ENCODE peak calls at places on chromosomes 3 and 15, in nine cellular contexts. K is natural killer cell treated with Interleukin-12 subunit alpha and Interleukin-12 subunit beta and Interleukin-15 and Interleukin-18, amount 100 ng/mL, for 72 hours; F is aorta; U is T47D; T is neuronal stem cell; Q is NB4; R is NCI-H1092 treated with DMSO at 0.1 percent for 48 hours; W is glutamatergic neuron; H is nephron progenitor cell. A is an unnamed sample.

GRCh38 chr3:165502707-165503106 is 306.5 kb upstream of the SLITRK3 start:
- DNase-seq in K (no peak), F (no peak), U (no peak), T (no peak), Q (no peak), R (no peak), W (no peak), H (no peak), A (no peak)

GRCh38 chr15:72481015-72481659 is 7.0 kb downstream of the ARIH1 start:
- DNase-seq in K (no peak), F (no peak), U (no peak), T (no peak), Q (no peak), R (no peak), W (no peak), H (no peak), A (no peak)

GRCh38 chr3:156307704-156308103 is 187.3 kb downstream of the KCNAB1 start:
- DNase-seq in K (no peak), F (peak), U (no peak), T (no peak), Q (no peak), R (no peak), W (no peak), H (no peak), A (no peak)

GRCh38 chr15:64857421-64857820 is 15.7 kb downstream of the PLEKHO2 start:
- DNase-seq in K (no peak), F (peak), U (peak), T (no peak), Q (no peak), R (no peak), W (no peak), H (no peak), A (no peak)

GRCh38 chr15:94671845-94672524 is 440.6 kb downstream of the MCTP2 start:
- DNase-seq in K (no peak), F (no peak), U (no peak), T (peak), Q (no peak), R (peak), W (peak), H (peak), A (peak)

GRCh38 chr15:78716651-78717050 is 75.6 kb upstream of the CHRNB4 start:
- DNase-seq in K (no peak), F (no peak), U (no peak), T (no peak), Q (no peak), R (no peak), W (no peak), H (no peak), A (peak)

GRCh38 chr3:71128951-71129350 is 454.6 kb downstream of the FOXP1 start:
- DNase-seq in K (no peak), F (no peak), U (no peak), T (no peak), Q (no peak), R (no peak), W (no peak), H (no peak), A (no peak)

GRCh38 chr3:196951371-196951770 is 9.0 kb upstream of the NCBP2 start:
- DNase-seq in K (no peak), F (no peak), U (no peak), T (no peak), Q (no peak), R (no peak), W (no peak), H (no peak), A (peak)

GRCh38 chr3:112086857-112087524 is 802 bp downstream of the C3orf52 start:
- DNase-seq in K (no peak), F (no peak), U (no peak), T (no peak), Q (no peak), R (no peak), W (no peak), H (peak), A (no peak)

GRCh38 chr15:74311734-74312444 is 55.6 kb downstream of the CYP11A1 start:
- DNase-seq in K (no peak), F (no peak), U (peak), T (no peak), Q (peak), R (peak), W (peak), H (peak), A (peak)

GRCh38 chr3:6542795-6543194 is 318.1 kb upstream of the GRM7 start:
- DNase-seq in K (no peak), F (no peak), U (no peak), T (no peak), Q (no peak), R (no peak), W (no peak), H (no peak), A (no peak)

GRCh38 chr15:41506796-41507341 is 6.8 kb downstream of the LTK start:
- DNase-seq in K (no peak), F (no peak), U (peak), T (no peak), Q (peak), R (no peak), W (no peak), H (no peak), A (no peak)

GRCh38 chr3:194259982-194260856 is 90.9 kb downstream of the CPN2 start:
- DNase-seq in K (no peak), F (no peak), U (no peak), T (no peak), Q (no peak), R (no peak), W (no peak), H (no peak), A (no peak)

GRCh38 chr3:3800685-3801509 is 1.7 kb downstream of the LRRN1 start:
- DNase-seq in K (no peak), F (peak), U (peak), T (peak), Q (no peak), R (no peak), W (peak), H (peak), A (no peak)

GRCh38 chr3:177977381-177978158 is 558.7 kb upstream of the KCNMB2 start:
- DNase-seq in K (no peak), F (no peak), U (no peak), T (no peak), Q (peak), R (no peak), W (no peak), H (no peak), A (no peak)

GRCh38 chr15:64845183-64845611 is 3.5 kb downstream of the PLEKHO2 start:
- DNase-seq in K (no peak), F (peak), U (no peak), T (no peak), Q (peak), R (no peak), W (no peak), H (no peak), A (peak)

GRCh38 chr15:69557340-69558137 is 104.9 kb downstream of the RPLP1 start:
- DNase-seq in K (peak), F (peak), U (no peak), T (no peak), Q (no peak), R (peak), W (no peak), H (no peak), A (peak)

GRCh38 chr3:132062535-132062934 is 27.7 kb upstream of the CPNE4 start:
- DNase-seq in K (no peak), F (no peak), U (no peak), T (no peak), Q (no peak), R (no peak), W (no peak), H (no peak), A (no peak)

GRCh38 chr3:100042577-100042981 is 71.7 kb downstream of the FILIP1L start:
- DNase-seq in K (no peak), F (no peak), U (no peak), T (no peak), Q (no peak), R (no peak), W (no peak), H (no peak), A (no peak)

GRCh38 chr3:197994736-197995135 is 34.7 kb downstream of the LMLN start:
- DNase-seq in K (no peak), F (no peak), U (no peak), T (no peak), Q (no peak), R (no peak), W (no peak), H (no peak), A (no peak)

GRCh38 chr3:24598691-24599090 is 104.0 kb upstream of the THRB start:
- DNase-seq in K (no peak), F (no peak), U (no peak), T (no peak), Q (no peak), R (no peak), W (no peak), H (no peak), A (no peak)

GRCh38 chr15:69973102-69973714 is 124.5 kb downstream of the TLE3 start:
- DNase-seq in K (no peak), F (no peak), U (peak), T (no peak), Q (peak), R (no peak), W (no peak), H (peak), A (no peak)

GRCh38 chr3:114376516-114376915 is 82.7 kb downstream of the TIGIT start:
- DNase-seq in K (no peak), F (no peak), U (no peak), T (no peak), Q (no peak), R (no peak), W (no peak), H (no peak), A (no peak)

GRCh38 chr3:115980709-115981108 is 357.4 kb downstream of the GAP43 start:
- DNase-seq in K (no peak), F (no peak), U (no peak), T (no peak), Q (no peak), R (no peak), W (no peak), H (no peak), A (no peak)

GRCh38 chr15:72827216-72827615 is 43.7 kb upstream of the ADPGK start:
- DNase-seq in K (no peak), F (no peak), U (no peak), T (no peak), Q (no peak), R (no peak), W (no peak), H (no peak), A (no peak)

GRCh38 chr3:193240850-193241706 is at the start of gene PLAAT1:
- DNase-seq in K (no peak), F (peak), U (peak), T (peak), Q (no peak), R (peak), W (peak), H (peak), A (peak)

GRCh38 chr3:73546961-73547360 is 77.8 kb downstream of the PDZRN3 start:
- DNase-seq in K (no peak), F (no peak), U (no peak), T (no peak), Q (no peak), R (no peak), W (no peak), H (no peak), A (no peak)

GRCh38 chr3:195040094-195040493 is 230.9 kb downstream of the XXYLT1 start:
- DNase-seq in K (no peak), F (peak), U (no peak), T (no peak), Q (peak), R (no peak), W (no peak), H (no peak), A (no peak)

GRCh38 chr3:93969443-93969842 is 4.3 kb downstream of the PROS1 start:
- DNase-seq in K (no peak), F (no peak), U (peak), T (no peak), Q (no peak), R (no peak), W (no peak), H (no peak), A (peak)

GRCh38 chr15:84898761-84899160 is 14.3 kb downstream of the SLC28A1 start:
- DNase-seq in K (no peak), F (no peak), U (no peak), T (no peak), Q (no peak), R (no peak), W (no peak), H (peak), A (no peak)

GRCh38 chr3:59605944-59606534 is 556.2 kb upstream of the CFAP20DC start:
- DNase-seq in K (no peak), F (no peak), U (no peak), T (no peak), Q (no peak), R (peak), W (no peak), H (no peak), A (no peak)

GRCh38 chr15:94015324-94015723 is 216.0 kb upstream of the MCTP2 start:
- DNase-seq in K (no peak), F (no peak), U (no peak), T (no peak), Q (no peak), R (no peak), W (no peak), H (no peak), A (no peak)

GRCh38 chr3:414063-414462 is 217.5 kb downstream of the CHL1 start:
- DNase-seq in K (no peak), F (no peak), U (peak), T (no peak), Q (peak), R (peak), W (no peak), H (no peak), A (peak)

GRCh38 chr15:95557226-95558046 is 773.1 kb upstream of the NR2F2 start:
- DNase-seq in K (peak), F (peak), U (peak), T (no peak), Q (peak), R (no peak), W (no peak), H (peak), A (peak)

GRCh38 chr15:57570994-57571393 is 20.7 kb upstream of the MYZAP start:
- DNase-seq in K (no peak), F (no peak), U (no peak), T (no peak), Q (no peak), R (no peak), W (no peak), H (no peak), A (no peak)

GRCh38 chr3:52162250-52162872 is 8.1 kb upstream of the POC1A start:
- DNase-seq in K (no peak), F (no peak), U (no peak), T (no peak), Q (no peak), R (no peak), W (no peak), H (no peak), A (no peak)

GRCh38 chr3:111326144-111326995 is 215.6 kb upstream of the CD96 start:
- DNase-seq in K (no peak), F (no peak), U (no peak), T (no peak), Q (no peak), R (no peak), W (no peak), H (no peak), A (no peak)